ENCODE peak calls at places on chromosomes 5 and 9, in five cellular contexts. V, T, Y, M and X are unnamed samples. For H3K9me3, the result is how much of the 10 kb centered on the place peaks cover.

GRCh38 chr5:141511771-141512325 is 23.0 kb downstream of the PCDHGC5 start:
- DNase-seq in Y (no peak), V (no peak), M (no peak), T (no peak), X (no peak)

GRCh38 chr5:40860711-40861110 is 19.5 kb downstream of the CARD6 start:
- DNase-seq in Y (no peak), V (no peak), T (no peak), M (no peak), X (no peak)

GRCh38 chr5:91257301-91257700 is 125.8 kb downstream of the ARRDC3 start:
- DNase-seq in M (no peak), Y (no peak), V (no peak), T (no peak), X (no peak)

GRCh38 chr9:114516913-114517312 is 11.6 kb upstream of the WHRN start:
- DNase-seq in M (no peak), V (no peak), Y (no peak), T (no peak), X (no peak)

GRCh38 chr9:131707677-131708612 is 31.9 kb downstream of the RAPGEF1 start:
- DNase-seq in Y (no peak), T (no peak), M (no peak), V (peak), X (no peak)

GRCh38 chr9:127524373-127524772 is 73.1 kb downstream of the LRSAM1 start:
- DNase-seq in V (no peak), M (no peak), T (no peak), Y (peak), X (no peak)

GRCh38 chr5:14444988-14445387 is 136.6 kb upstream of the OTULINL start:
- DNase-seq in M (no peak), V (no peak), Y (no peak), T (no peak), X (no peak)

GRCh38 chr9:70114898-70115297 is 71.2 kb downstream of the MAMDC2 start:
- DNase-seq in Y (no peak), T (no peak), M (no peak), V (no peak), X (no peak)

GRCh38 chr9:113898596-113898995 is 22.5 kb downstream of the ZNF618 start:
- DNase-seq in T (no peak), Y (no peak), M (no peak), V (no peak), X (no peak)

GRCh38 chr5:130116431-130116830 is 212.2 kb downstream of the CHSY3 start:
- DNase-seq in Y (no peak), M (no peak), T (no peak), V (no peak), X (no peak)

GRCh38 chr9:123049589-123050222 is 16.2 kb downstream of the GPR21 start:
- DNase-seq in M (no peak), T (no peak), Y (no peak), V (no peak), X (no peak)

GRCh38 chr9:20243866-20244647 is 378.2 kb downstream of the MLLT3 start:
- DNase-seq in Y (peak), T (no peak), V (no peak), M (peak), X (no peak)

GRCh38 chr9:74908665-74909064 is 20.9 kb upstream of the TRPM6 start:
- DNase-seq in Y (no peak), V (no peak), M (no peak), T (no peak), X (no peak)

GRCh38 chr5:175823731-175824525 is 47.5 kb upstream of the CPLX2 start:
- DNase-seq in Y (peak), V (no peak), M (no peak), T (no peak), X (no peak)

GRCh38 chr5:86554638-86555037 is 63.1 kb upstream of the COX7C start:
- DNase-seq in M (no peak), V (no peak), Y (no peak), T (no peak), X (no peak)

GRCh38 chr9:125374443-125375309 is 113.0 kb downstream of the GAPVD1 start:
- DNase-seq in T (peak), V (peak), M (peak), Y (peak), X (peak)

GRCh38 chr9:32419921-32420320 is 35.5 kb downstream of the ACO1 start:
- DNase-seq in V (no peak), M (no peak), T (no peak), Y (no peak), X (no peak)

GRCh38 chr9:122329592-122329991 is 41.2 kb upstream of the PTGS1 start:
- DNase-seq in V (no peak), M (no peak), Y (no peak), T (no peak), X (no peak)

GRCh38 chr5:150301901-150302300 is 804 bp downstream of the ARSI start:
- DNase-seq in T (no peak), M (no peak), Y (peak), V (no peak), X (no peak)

GRCh38 chr9:81317939-81318338 is 371.4 kb downstream of the TLE1 start:
- DNase-seq in M (no peak), T (no peak), V (no peak), Y (peak), X (no peak)

DNA sequence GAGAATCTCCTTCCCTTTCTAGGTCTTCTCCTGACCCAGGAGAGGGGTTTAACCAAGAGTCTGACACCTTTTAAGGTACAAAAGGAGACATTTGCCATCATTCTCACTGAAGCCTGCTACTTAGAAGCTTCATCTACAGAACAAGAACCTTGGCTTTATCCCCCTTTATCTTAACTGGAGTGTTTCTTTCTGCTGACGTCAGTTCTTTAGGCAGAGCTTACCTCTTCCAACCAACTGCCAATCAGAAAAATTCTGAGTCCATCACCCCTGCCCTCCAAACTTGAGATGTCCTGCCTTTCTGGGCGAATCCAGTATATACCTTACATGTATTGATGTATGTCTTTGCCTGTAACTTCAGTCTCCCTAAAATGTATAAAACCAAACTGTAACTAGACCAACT is 37.2 kb downstream of the PLEKHG4B start:
- DNase-seq in M (no peak), T (no peak), Y (no peak), V (no peak), X (no peak)
- H3K9me3 ChIP-seq in M (under half), T (under half), Y (under half), V (under half), X (under half)

GRCh38 chr5:119315516-119315949 is 40.3 kb upstream of the TNFAIP8 start:
- DNase-seq in Y (no peak), T (no peak), M (peak), V (no peak), X (no peak)
- TF ChIP-seq CTCF in Y (no peak), T (peak), M (peak), V (peak), X (no peak)

GRCh38 chr5:159001247-159001646 is 98.5 kb downstream of the EBF1 start:
- DNase-seq in Y (no peak), T (no peak), V (no peak), M (no peak), X (no peak)
- H3K27ac ChIP-seq in Y (no peak), T (no peak), V (no peak), M (no peak), X (peak)

DNA sequence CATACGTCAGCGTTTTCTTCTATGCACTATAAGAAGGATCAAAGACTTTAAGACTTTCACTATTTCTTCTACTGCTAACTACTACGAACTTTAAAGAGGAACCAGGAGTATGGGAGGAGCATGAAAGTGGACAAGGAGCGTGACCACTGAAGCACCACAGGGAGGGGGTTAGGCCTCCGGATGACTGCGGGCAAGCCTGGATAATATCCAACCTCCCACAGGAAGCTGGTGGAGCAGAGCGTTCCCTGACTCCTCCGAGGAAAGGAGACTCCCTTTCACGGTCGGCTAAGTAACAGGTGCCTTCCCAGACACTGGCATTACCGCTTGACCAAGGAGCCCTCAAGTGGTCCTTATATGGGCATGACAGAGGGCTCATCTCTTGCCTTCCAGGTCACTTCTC is 62.4 kb downstream of the OLFM1 start:
- DNase-seq in T (no peak), M (no peak), Y (no peak), V (no peak), X (no peak)
- H3K9me3 ChIP-seq in T (under half), M (under half), Y (under half), V (under half), X (under half)

GRCh38 chr9:93684806-93685553 is 108.6 kb downstream of the PHF2 start:
- DNase-seq in Y (peak), V (no peak), T (peak), M (no peak), X (no peak)
- TF ChIP-seq CTCF in Y (peak), V (no peak), T (no peak), M (peak), X (no peak)

DNA sequence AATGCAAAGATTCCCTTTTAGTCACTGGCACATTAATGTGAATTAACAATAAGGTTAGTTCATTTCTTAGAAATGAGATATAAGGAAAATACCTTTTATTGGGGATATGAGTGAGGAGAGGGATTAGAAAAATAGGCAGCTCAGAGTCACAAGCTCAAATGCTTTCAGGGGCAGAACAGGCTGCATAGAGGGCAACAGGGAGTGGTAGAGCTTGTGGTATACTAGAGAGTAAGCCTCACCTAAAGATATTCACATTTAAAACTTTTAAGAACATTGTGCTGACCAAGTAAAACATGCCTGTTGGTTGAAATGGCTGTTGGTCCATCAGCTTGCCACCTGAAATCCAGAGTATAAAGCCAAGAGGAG is 34.7 kb downstream of the ZNF474 start:
- DNase-seq in T (no peak), M (no peak), Y (no peak), V (no peak), X (no peak)
- H3K27ac ChIP-seq in T (no peak), M (peak), Y (no peak), V (no peak), X (peak)

DNA sequence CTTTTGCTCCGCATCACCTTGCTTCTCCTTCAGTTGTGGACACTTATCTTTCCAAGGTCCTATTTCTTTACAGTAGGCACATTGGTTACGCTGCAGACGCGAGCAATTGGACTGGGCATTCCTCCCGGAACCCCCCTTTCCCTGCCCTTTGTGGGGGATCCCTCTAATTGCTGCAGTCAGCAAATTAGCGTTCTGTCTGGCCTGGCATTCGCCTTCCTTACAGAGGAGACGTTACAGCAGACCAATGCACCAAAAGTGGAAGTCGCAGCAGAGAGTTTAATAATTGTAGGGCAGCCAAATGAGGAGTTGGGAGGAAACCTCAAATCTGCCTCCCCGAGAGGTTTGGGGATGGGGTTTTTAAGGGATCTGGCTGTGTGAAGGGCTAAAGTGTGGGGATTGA is 5.3 kb upstream of the ZNF354C start:
- DNase-seq in M (no peak), T (no peak), Y (no peak), V (no peak), X (no peak)
- H3K9me3 ChIP-seq in M (under half), T (under half), Y (under half), V (under half), X (under half)

DNA sequence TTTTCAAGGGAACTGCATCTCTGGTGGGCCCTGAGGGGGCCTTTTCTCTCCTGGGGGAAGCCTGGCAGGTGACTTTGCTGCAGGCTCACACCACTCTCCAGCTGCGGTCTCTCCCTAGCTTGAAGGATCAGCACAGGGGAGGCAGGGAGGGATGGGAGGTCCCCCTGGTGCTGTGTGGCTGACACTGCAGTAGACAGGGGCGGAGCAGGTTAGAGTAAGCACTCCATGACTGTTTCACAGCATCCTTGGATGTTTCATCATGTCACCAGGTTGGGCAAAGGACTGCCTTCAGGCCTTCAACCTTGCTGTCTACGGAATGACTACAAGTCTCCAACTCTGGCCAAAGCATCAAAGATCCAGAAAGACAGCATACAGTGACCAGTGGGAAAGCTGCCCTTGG is 470.7 kb downstream of the CDK5RAP2 start:
- DNase-seq in V (no peak), M (peak), Y (peak), T (no peak), X (no peak)
- TF ChIP-seq CTCF in V (no peak), M (no peak), Y (peak), T (no peak), X (no peak)